ENCODE peak calls at places on chromosomes 16 and 17, in nine cellular contexts. One of them, this sample, is unnamed.

GRCh38 chr16:81164958-81165357 is 68.8 kb upstream of the GCSH start:
- DNase-seq in colonic mucosa: no peak
- DNase-seq in naive B cell: no peak
- DNase-seq in tibial nerve: no peak
- DNase-seq in ascending aorta: no peak
- DNase-seq in A549: no peak
- DNase-seq in NCI-H774: no peak
- DNase-seq in anterior cingulate cortex: no peak
- DNase-seq in thoracic aorta: no peak
- DNase-seq in this sample: no peak

GRCh38 chr16:3987231-3987630 is 106.7 kb upstream of the CREBBP start:
- DNase-seq in colonic mucosa: no peak
- DNase-seq in naive B cell: no peak
- DNase-seq in tibial nerve: no peak
- DNase-seq in ascending aorta: no peak
- DNase-seq in A549: no peak
- DNase-seq in NCI-H774: no peak
- DNase-seq in anterior cingulate cortex: no peak
- DNase-seq in thoracic aorta: no peak
- DNase-seq in this sample: no peak

GRCh38 chr17:82351713-82352488 is 7.1 kb upstream of the TEX19 start:
- DNase-seq in colonic mucosa: peak
- DNase-seq in naive B cell: peak
- DNase-seq in tibial nerve: peak
- DNase-seq in ascending aorta: peak
- DNase-seq in A549: peak
- DNase-seq in NCI-H774: peak
- DNase-seq in anterior cingulate cortex: no peak
- DNase-seq in thoracic aorta: peak
- DNase-seq in this sample: peak

GRCh38 chr16:10640934-10641333 is 53.8 kb downstream of the TEKT5 start:
- DNase-seq in colonic mucosa: no peak
- DNase-seq in naive B cell: no peak
- DNase-seq in tibial nerve: no peak
- DNase-seq in ascending aorta: no peak
- DNase-seq in A549: no peak
- DNase-seq in NCI-H774: no peak
- DNase-seq in anterior cingulate cortex: no peak
- DNase-seq in thoracic aorta: no peak
- DNase-seq in this sample: no peak

GRCh38 chr17:67477687-67478086 is 100.6 kb downstream of the PITPNC1 start:
- DNase-seq in colonic mucosa: no peak
- DNase-seq in naive B cell: no peak
- DNase-seq in tibial nerve: no peak
- DNase-seq in ascending aorta: no peak
- DNase-seq in A549: no peak
- DNase-seq in NCI-H774: no peak
- DNase-seq in anterior cingulate cortex: no peak
- DNase-seq in thoracic aorta: no peak
- DNase-seq in this sample: no peak

GRCh38 chr16:732936-733335 is 6.0 kb downstream of the HAGHL start:
- DNase-seq in colonic mucosa: no peak
- DNase-seq in naive B cell: no peak
- DNase-seq in tibial nerve: no peak
- DNase-seq in ascending aorta: no peak
- DNase-seq in A549: no peak
- DNase-seq in NCI-H774: no peak
- DNase-seq in anterior cingulate cortex: no peak
- DNase-seq in thoracic aorta: no peak
- DNase-seq in this sample: no peak

GRCh38 chr17:18992454-18993130 is 12.0 kb downstream of the FAM83G start:
- DNase-seq in colonic mucosa: no peak
- DNase-seq in naive B cell: peak
- DNase-seq in tibial nerve: no peak
- DNase-seq in ascending aorta: no peak
- DNase-seq in A549: no peak
- DNase-seq in NCI-H774: no peak
- DNase-seq in anterior cingulate cortex: no peak
- DNase-seq in thoracic aorta: no peak
- DNase-seq in this sample: no peak

GRCh38 chr17:45234641-45235040 is 13.0 kb downstream of the FMNL1 start:
- DNase-seq in colonic mucosa: no peak
- DNase-seq in naive B cell: peak
- DNase-seq in tibial nerve: no peak
- DNase-seq in ascending aorta: no peak
- DNase-seq in A549: no peak
- DNase-seq in NCI-H774: no peak
- DNase-seq in anterior cingulate cortex: no peak
- DNase-seq in thoracic aorta: no peak
- DNase-seq in this sample: no peak

GRCh38 chr17:56593073-56593740 is at the start of gene NOG:
- DNase-seq in colonic mucosa: peak
- DNase-seq in naive B cell: no peak
- DNase-seq in tibial nerve: no peak
- DNase-seq in ascending aorta: no peak
- DNase-seq in A549: peak
- DNase-seq in NCI-H774: peak
- DNase-seq in anterior cingulate cortex: peak
- DNase-seq in thoracic aorta: no peak
- DNase-seq in this sample: no peak

GRCh38 chr17:62187681-62188080 is 122.6 kb upstream of the MED13 start:
- DNase-seq in colonic mucosa: no peak
- DNase-seq in naive B cell: no peak
- DNase-seq in tibial nerve: no peak
- DNase-seq in ascending aorta: no peak
- DNase-seq in A549: no peak
- DNase-seq in NCI-H774: no peak
- DNase-seq in anterior cingulate cortex: no peak
- DNase-seq in thoracic aorta: no peak
- DNase-seq in this sample: no peak

GRCh38 chr16:53770641-53771040 is 66.7 kb downstream of the FTO start:
- DNase-seq in colonic mucosa: no peak
- DNase-seq in naive B cell: no peak
- DNase-seq in tibial nerve: no peak
- DNase-seq in ascending aorta: no peak
- DNase-seq in A549: no peak
- DNase-seq in NCI-H774: no peak
- DNase-seq in anterior cingulate cortex: no peak
- DNase-seq in thoracic aorta: no peak
- DNase-seq in this sample: no peak

GRCh38 chr17:49972486-49973270 is 3.7 kb downstream of the DLX4 start:
- DNase-seq in colonic mucosa: no peak
- DNase-seq in naive B cell: no peak
- DNase-seq in tibial nerve: no peak
- DNase-seq in ascending aorta: no peak
- DNase-seq in A549: no peak
- DNase-seq in NCI-H774: no peak
- DNase-seq in anterior cingulate cortex: no peak
- DNase-seq in thoracic aorta: no peak
- DNase-seq in this sample: no peak

GRCh38 chr16:25258856-25259179 is 1.2 kb upstream of the ZKSCAN2 start:
- DNase-seq in colonic mucosa: no peak
- DNase-seq in naive B cell: no peak
- DNase-seq in tibial nerve: no peak
- DNase-seq in ascending aorta: no peak
- DNase-seq in A549: no peak
- DNase-seq in NCI-H774: no peak
- DNase-seq in anterior cingulate cortex: no peak
- DNase-seq in thoracic aorta: no peak
- DNase-seq in this sample: no peak

GRCh38 chr17:28759296-28759865 is 15.6 kb downstream of the TRAF4 start:
- DNase-seq in colonic mucosa: no peak
- DNase-seq in naive B cell: no peak
- DNase-seq in tibial nerve: no peak
- DNase-seq in ascending aorta: no peak
- DNase-seq in A549: no peak
- DNase-seq in NCI-H774: no peak
- DNase-seq in anterior cingulate cortex: no peak
- DNase-seq in thoracic aorta: no peak
- DNase-seq in this sample: no peak

GRCh38 chr17:67427410-67427809 is 50.3 kb downstream of the PITPNC1 start:
- DNase-seq in colonic mucosa: no peak
- DNase-seq in naive B cell: no peak
- DNase-seq in tibial nerve: no peak
- DNase-seq in ascending aorta: no peak
- DNase-seq in A549: no peak
- DNase-seq in NCI-H774: no peak
- DNase-seq in anterior cingulate cortex: no peak
- DNase-seq in thoracic aorta: no peak
- DNase-seq in this sample: no peak

GRCh38 chr16:81492307-81492706 is 47.7 kb downstream of the CMIP start:
- DNase-seq in colonic mucosa: no peak
- DNase-seq in naive B cell: no peak
- DNase-seq in tibial nerve: no peak
- DNase-seq in ascending aorta: no peak
- DNase-seq in A549: no peak
- DNase-seq in NCI-H774: no peak
- DNase-seq in anterior cingulate cortex: no peak
- DNase-seq in thoracic aorta: no peak
- DNase-seq in this sample: no peak

GRCh38 chr16:82612263-82612662 is 14.5 kb upstream of the CDH13 start:
- DNase-seq in colonic mucosa: no peak
- DNase-seq in naive B cell: no peak
- DNase-seq in tibial nerve: no peak
- DNase-seq in ascending aorta: no peak
- DNase-seq in A549: no peak
- DNase-seq in NCI-H774: no peak
- DNase-seq in anterior cingulate cortex: no peak
- DNase-seq in thoracic aorta: no peak
- DNase-seq in this sample: no peak

GRCh38 chr17:7843536-7844291 is 9.7 kb downstream of the KDM6B start:
- DNase-seq in colonic mucosa: peak
- DNase-seq in naive B cell: peak
- DNase-seq in tibial nerve: peak
- DNase-seq in ascending aorta: peak
- DNase-seq in A549: peak
- DNase-seq in NCI-H774: peak
- DNase-seq in anterior cingulate cortex: peak
- DNase-seq in thoracic aorta: no peak
- DNase-seq in this sample: peak

GRCh38 chr17:79248843-79249242 is 174.2 kb downstream of the ENGASE start:
- DNase-seq in colonic mucosa: no peak
- DNase-seq in naive B cell: no peak
- DNase-seq in tibial nerve: no peak
- DNase-seq in ascending aorta: no peak
- DNase-seq in A549: no peak
- DNase-seq in NCI-H774: no peak
- DNase-seq in anterior cingulate cortex: no peak
- DNase-seq in thoracic aorta: no peak
- DNase-seq in this sample: no peak

GRCh38 chr17:27733771-27734170 is 66.6 kb downstream of the NOS2 start:
- DNase-seq in colonic mucosa: no peak
- DNase-seq in naive B cell: no peak
- DNase-seq in tibial nerve: no peak
- DNase-seq in ascending aorta: no peak
- DNase-seq in A549: no peak
- DNase-seq in NCI-H774: no peak
- DNase-seq in anterior cingulate cortex: no peak
- DNase-seq in thoracic aorta: no peak
- DNase-seq in this sample: peak

GRCh38 chr17:49472527-49472926 is 22.6 kb upstream of the NGFR start:
- DNase-seq in colonic mucosa: no peak
- DNase-seq in naive B cell: no peak
- DNase-seq in tibial nerve: no peak
- DNase-seq in ascending aorta: no peak
- DNase-seq in A549: no peak
- DNase-seq in NCI-H774: no peak
- DNase-seq in anterior cingulate cortex: no peak
- DNase-seq in thoracic aorta: no peak
- DNase-seq in this sample: no peak

GRCh38 chr17:68497885-68498319 is 14.3 kb upstream of the PRKAR1A start:
- DNase-seq in colonic mucosa: peak
- DNase-seq in naive B cell: peak
- DNase-seq in tibial nerve: no peak
- DNase-seq in ascending aorta: no peak
- DNase-seq in A549: no peak
- DNase-seq in NCI-H774: no peak
- DNase-seq in anterior cingulate cortex: no peak
- DNase-seq in thoracic aorta: no peak
- DNase-seq in this sample: no peak

GRCh38 chr16:11098601-11099377 is 154.4 kb downstream of the CLEC16A start:
- DNase-seq in colonic mucosa: no peak
- DNase-seq in naive B cell: no peak
- DNase-seq in tibial nerve: no peak
- DNase-seq in ascending aorta: no peak
- DNase-seq in A549: no peak
- DNase-seq in NCI-H774: no peak
- DNase-seq in anterior cingulate cortex: peak
- DNase-seq in thoracic aorta: no peak
- DNase-seq in this sample: no peak

GRCh38 chr16:15507299-15507958 is 73.0 kb downstream of the BMERB1 start:
- DNase-seq in colonic mucosa: no peak
- DNase-seq in naive B cell: no peak
- DNase-seq in tibial nerve: no peak
- DNase-seq in ascending aorta: peak
- DNase-seq in A549: no peak
- DNase-seq in NCI-H774: no peak
- DNase-seq in anterior cingulate cortex: no peak
- DNase-seq in thoracic aorta: no peak
- DNase-seq in this sample: no peak

GRCh38 chr16:14510939-14511797 is 118.9 kb downstream of the PARN start:
- DNase-seq in colonic mucosa: no peak
- DNase-seq in naive B cell: no peak
- DNase-seq in tibial nerve: no peak
- DNase-seq in ascending aorta: no peak
- DNase-seq in A549: no peak
- DNase-seq in NCI-H774: no peak
- DNase-seq in anterior cingulate cortex: no peak
- DNase-seq in thoracic aorta: no peak
- DNase-seq in this sample: no peak

GRCh38 chr17:29294580-29294900 is 592 bp upstream of the NUFIP2 start:
- DNase-seq in colonic mucosa: no peak
- DNase-seq in naive B cell: no peak
- DNase-seq in tibial nerve: no peak
- DNase-seq in ascending aorta: no peak
- DNase-seq in A549: no peak
- DNase-seq in NCI-H774: no peak
- DNase-seq in anterior cingulate cortex: no peak
- DNase-seq in thoracic aorta: no peak
- DNase-seq in this sample: no peak

GRCh38 chr16:24971718-24972117 is 43.5 kb downstream of the ARHGAP17 start:
- DNase-seq in colonic mucosa: no peak
- DNase-seq in naive B cell: no peak
- DNase-seq in tibial nerve: no peak
- DNase-seq in ascending aorta: peak
- DNase-seq in A549: no peak
- DNase-seq in NCI-H774: no peak
- DNase-seq in anterior cingulate cortex: no peak
- DNase-seq in thoracic aorta: no peak
- DNase-seq in this sample: no peak

GRCh38 chr16:3214904-3215600 is 19.9 kb downstream of the ZNF200 start:
- DNase-seq in colonic mucosa: no peak
- DNase-seq in naive B cell: no peak
- DNase-seq in tibial nerve: no peak
- DNase-seq in ascending aorta: no peak
- DNase-seq in A549: no peak
- DNase-seq in NCI-H774: no peak
- DNase-seq in anterior cingulate cortex: no peak
- DNase-seq in thoracic aorta: no peak
- DNase-seq in this sample: no peak

GRCh38 chr17:6279659-6280058 is 155.3 kb downstream of the AIPL1 start:
- DNase-seq in colonic mucosa: peak
- DNase-seq in naive B cell: no peak
- DNase-seq in tibial nerve: no peak
- DNase-seq in ascending aorta: no peak
- DNase-seq in A549: no peak
- DNase-seq in NCI-H774: peak
- DNase-seq in anterior cingulate cortex: no peak
- DNase-seq in thoracic aorta: no peak
- DNase-seq in this sample: no peak

GRCh38 chr17:28492352-28493310 is 13.5 kb upstream of the FOXN1 start:
- DNase-seq in colonic mucosa: no peak
- DNase-seq in naive B cell: no peak
- DNase-seq in tibial nerve: no peak
- DNase-seq in ascending aorta: no peak
- DNase-seq in A549: no peak
- DNase-seq in NCI-H774: no peak
- DNase-seq in anterior cingulate cortex: no peak
- DNase-seq in thoracic aorta: no peak
- DNase-seq in this sample: no peak